ENCODE peak calls at places on chromosome 2, in nine cellular contexts. Y is heart right ventricle, Q is upper lobe of right lung, K is MM.1S, S is lung, A is bronchial epithelial cell, P is tibial artery, O is endodermal cell, E is mucosa of descending colon. Z is an unnamed sample.

GRCh38 chr2:33212151-33212550 is 264.3 kb upstream of the RASGRP3 start:
- DNase-seq in Y (no peak), Q (no peak), K (no peak), S (no peak), A (peak; percentile 94), P (peak; percentile 79), O (no peak), E (no peak), Z (peak; percentile 98)

GRCh38 chr2:118016911-118017310 is 3.0 kb upstream of the CCDC93 start:
- DNase-seq in Y (no peak), Q (no peak), K (no peak), S (no peak), A (peak; percentile 13), P (no peak), O (no peak), E (no peak), Z (no peak)

GRCh38 chr2:180322781-180323180 is 315.7 kb upstream of the CWC22 start:
- DNase-seq in Y (no peak), Q (no peak), K (no peak), S (no peak), A (peak; percentile 71), P (no peak), O (no peak), E (no peak), Z (peak; percentile 36)

GRCh38 chr2:230668184-230668938 is 44.3 kb upstream of the CAB39 start:
- DNase-seq in Y (peak; percentile 47), Q (peak; percentile 61), K (peak; percentile 94), S (peak; percentile 33), A (peak; percentile 66), P (peak; percentile 74), O (peak; percentile 41), E (no peak), Z (no peak)

GRCh38 chr2:171608168-171608567 is 79.1 kb upstream of the DYNC1I2 start:
- DNase-seq in Y (no peak), Q (no peak), K (no peak), S (no peak), A (no peak), P (no peak), O (no peak), E (no peak), Z (no peak)

GRCh38 chr2:231056453-231057416 is at the start of gene PSMD1:
- DNase-seq in Y (peak; percentile 92), Q (peak; percentile 94), K (peak; percentile 89), S (peak; percentile 95), A (peak; percentile 80), P (peak; percentile 94), O (peak; percentile 97), E (peak; percentile 94), Z (peak; percentile 97)

GRCh38 chr2:203018181-203018580 is 3.5 kb downstream of the NBEAL1 start:
- DNase-seq in Y (no peak), Q (no peak), K (peak; percentile 25), S (no peak), A (peak; percentile 45), P (no peak), O (no peak), E (no peak), Z (peak; percentile 43)

GRCh38 chr2:209380278-209380677 is 43.6 kb upstream of the MAP2 start:
- DNase-seq in Y (no peak), Q (no peak), K (peak; percentile 48), S (no peak), A (peak; percentile 23), P (no peak), O (no peak), E (no peak), Z (no peak)

GRCh38 chr2:106139575-106139935 is 54.5 kb downstream of the UXS1 start:
- DNase-seq in Y (no peak), Q (no peak), K (no peak), S (no peak), A (no peak), P (no peak), O (no peak), E (no peak), Z (no peak)

GRCh38 chr2:106140913-106141312 is 53.2 kb downstream of the UXS1 start:
- DNase-seq in Y (no peak), Q (no peak), K (no peak), S (no peak), A (no peak), P (no peak), O (no peak), E (no peak), Z (no peak)

GRCh38 chr2:106140091-106140490 is 54.0 kb downstream of the UXS1 start:
- DNase-seq in Y (no peak), Q (no peak), K (no peak), S (no peak), A (no peak), P (no peak), O (no peak), E (no peak), Z (no peak)

GRCh38 chr2:106138904-106139574 is 55.1 kb downstream of the UXS1 start:
- DNase-seq in Y (no peak), Q (no peak), K (no peak), S (no peak), A (no peak), P (no peak), O (no peak), E (no peak), Z (no peak)

DNA sequence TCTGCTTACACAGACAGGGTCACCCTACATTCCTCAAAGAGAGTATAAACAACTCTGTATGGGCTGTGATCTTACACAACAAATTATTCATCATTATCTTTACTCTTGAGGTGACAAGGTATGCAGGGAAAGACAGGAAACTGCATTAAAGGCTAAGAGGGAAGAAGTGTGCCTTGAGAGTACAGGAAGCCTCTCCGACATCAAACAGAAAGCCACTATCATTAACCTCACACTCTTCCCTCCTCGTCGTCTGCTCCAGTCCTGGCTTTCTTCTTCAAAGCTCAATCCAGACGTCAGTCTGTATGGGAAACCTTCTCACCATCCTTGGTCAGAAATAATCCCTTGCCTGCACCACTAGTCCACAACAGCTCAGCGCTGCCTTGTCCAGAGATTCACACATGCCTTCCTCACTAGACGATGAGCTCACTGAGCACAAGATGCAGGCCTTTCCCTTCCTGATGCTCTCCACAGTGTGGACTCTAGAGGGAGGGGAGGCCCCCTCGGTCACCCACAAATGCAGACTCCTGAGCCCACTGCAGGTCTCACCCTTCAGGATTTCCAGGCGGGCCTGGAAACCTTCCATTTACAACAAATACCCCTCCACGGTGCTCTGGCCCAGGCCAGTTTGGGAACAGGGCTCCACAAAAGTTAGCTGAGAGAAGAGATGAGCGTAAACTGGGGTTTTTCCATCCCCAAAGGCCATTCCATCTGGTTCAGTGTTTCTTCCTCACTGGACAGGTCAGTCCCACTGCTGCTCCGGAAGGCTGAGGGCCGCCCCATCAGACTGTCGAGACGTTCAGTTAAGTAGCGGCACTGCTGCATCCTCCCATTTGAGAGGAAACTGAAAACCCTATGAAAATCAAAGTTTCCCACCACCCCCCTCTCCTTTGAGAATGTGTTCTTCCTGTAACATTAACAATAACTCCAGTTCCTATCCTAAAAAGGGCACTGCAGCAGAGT is 55.9 kb downstream of the UXS1 start:
- DNase-seq in Y (no peak), Q (no peak), K (no peak), S (no peak), A (no peak), P (no peak), O (no peak), E (no peak), Z (no peak)
- H3K4me3 ChIP-seq in Y (no peak overlapping the region), Q (no peak overlapping the region), K (no peak overlapping the region), S (no peak overlapping the region), A (no peak overlapping the region), P (peak overlapping the region; percentile 39), O (no peak overlapping the region), E (no peak overlapping the region), Z (no peak overlapping the region)

GRCh38 chr2:149148195-149149006 is 109.9 kb downstream of the LYPD6B start:
- DNase-seq in Y (no peak), Q (no peak), K (no peak), S (no peak), A (no peak), P (no peak), O (no peak), E (no peak), Z (no peak)

GRCh38 chr2:149149007-149149297 is 110.5 kb downstream of the LYPD6B start:
- DNase-seq in Y (no peak), Q (no peak), K (no peak), S (no peak), A (no peak), P (no peak), O (no peak), E (no peak), Z (no peak)

GRCh38 chr2:149155181-149155580 is 116.7 kb downstream of the LYPD6B start:
- DNase-seq in Y (no peak), Q (no peak), K (no peak), S (no peak), A (no peak), P (no peak), O (no peak), E (no peak), Z (no peak)

GRCh38 chr2:149146876-149147275 is 108.4 kb downstream of the LYPD6B start:
- DNase-seq in Y (no peak), Q (no peak), K (no peak), S (no peak), A (no peak), P (no peak), O (peak; percentile 56), E (no peak), Z (no peak)

GRCh38 chr2:149152597-149152996 is 114.1 kb downstream of the LYPD6B start:
- DNase-seq in Y (no peak), Q (no peak), K (no peak), S (no peak), A (no peak), P (no peak), O (no peak), E (no peak), Z (no peak)
- TF ChIP-seq CTCF in Y (no peak), Q (no peak), K (no peak), S (no peak), A (no peak), P (no peak), O (no peak), E (no peak), Z (no peak)

GRCh38 chr2:215460682-215461081 is 24.8 kb upstream of the FN1 start:
- DNase-seq in Y (no peak), Q (no peak), K (no peak), S (no peak), A (peak; percentile 85), P (no peak), O (no peak), E (no peak), Z (peak; percentile 89)
- H3K4me3 ChIP-seq in Y (no peak overlapping the region), Q (no peak overlapping the region), K (no peak overlapping the region), S (no peak overlapping the region), A (no peak overlapping the region), P (no peak overlapping the region), O (no peak overlapping the region), E (no peak overlapping the region), Z (no peak overlapping the region)

GRCh38 chr2:221606369-221606768 is 34.3 kb upstream of the EPHA4 start:
- DNase-seq in Y (no peak), Q (no peak), K (no peak), S (no peak), A (no peak), P (no peak), O (no peak), E (no peak), Z (no peak)

GRCh38 chr2:221601376-221601775 is 29.3 kb upstream of the EPHA4 start:
- DNase-seq in Y (no peak), Q (no peak), K (no peak), S (no peak), A (no peak), P (no peak), O (no peak), E (no peak), Z (no peak)

GRCh38 chr2:221602938-221603337 is 30.8 kb upstream of the EPHA4 start:
- DNase-seq in Y (no peak), Q (no peak), K (no peak), S (no peak), A (no peak), P (no peak), O (no peak), E (no peak), Z (no peak)

GRCh38 chr2:221596192-221596591 is 24.1 kb upstream of the EPHA4 start:
- DNase-seq in Y (no peak), Q (no peak), K (no peak), S (no peak), A (peak; percentile 73), P (no peak), O (no peak), E (no peak), Z (peak; percentile 61)

GRCh38 chr2:221600388-221600787 is 28.3 kb upstream of the EPHA4 start:
- DNase-seq in Y (no peak), Q (no peak), K (no peak), S (no peak), A (no peak), P (no peak), O (no peak), E (no peak), Z (no peak)
- TF ChIP-seq CTCF in Y (no peak), Q (no peak), K (no peak), S (no peak), A (no peak), P (no peak), O (no peak), E (no peak), Z (no peak)